ENCODE peak calls at places on chromosomes 2 and 18, in eight cellular contexts. C is activated naive CD4-positive, alpha-beta T cell treated with anti-CD3 and anti-CD28 coated beads for 36 hours; I is progenitor cell of endocrine pancreas; H is activated T-cell treated with anti-CD3 and anti-CD28 coated beads for 4 hours; B is fibroblast of the aortic adventitia; J is NCI-H2171 treated with DMSO at 0.1 percent for 48 hours; P is NCI-H226; S is hypothalamus. X is an unnamed sample.

GRCh38 chr2:30691091-30691947 is 115.9 kb downstream of the CAPN13 start:
- DNase-seq in C (no peak), I (no peak), H (no peak), B (no peak), J (no peak), P (no peak), S (no peak), X (no peak)

GRCh38 chr2:56892381-56892780 is 708.6 kb downstream of the CCDC85A start:
- DNase-seq in C (no peak), I (no peak), H (no peak), B (no peak), J (no peak), P (no peak), S (no peak), X (no peak)

GRCh38 chr2:233287871-233288270 is 19.7 kb upstream of the SAG start:
- DNase-seq in C (no peak), I (no peak), H (no peak), B (no peak), J (no peak), P (no peak), S (no peak), X (no peak)

GRCh38 chr18:47248610-47249343 is 2.7 kb downstream of the SKOR2 start:
- DNase-seq in C (no peak), I (no peak), H (no peak), B (no peak), J (no peak), P (no peak), S (no peak), X (no peak)

GRCh38 chr2:198873771-198874501 is 583.8 kb downstream of the SATB2 start:
- DNase-seq in C (no peak), I (no peak), H (no peak), B (peak; percentile 39), J (no peak), P (no peak), S (no peak), X (no peak)

GRCh38 chr2:208250401-208250800 is 4.5 kb downstream of the IDH1 start:
- DNase-seq in C (no peak), I (no peak), H (no peak), B (peak; percentile 59), J (no peak), P (no peak), S (no peak), X (no peak)

GRCh38 chr18:10938241-10938640 is 211.1 kb downstream of the PIEZO2 start:
- DNase-seq in C (no peak), I (no peak), H (no peak), B (no peak), J (no peak), P (no peak), S (no peak), X (no peak)

GRCh38 chr2:197675246-197675645 is at the start of gene RFTN2:
- DNase-seq in C (no peak), I (no peak), H (no peak), B (no peak), J (no peak), P (no peak), S (no peak), X (no peak)

GRCh38 chr2:97951155-97951670 is 44.5 kb downstream of the TMEM131 start:
- DNase-seq in C (peak; percentile 13), I (no peak), H (no peak), B (no peak), J (no peak), P (no peak), S (no peak), X (no peak)

GRCh38 chr18:73283788-73284187 is 416.0 kb upstream of the NETO1 start:
- DNase-seq in C (no peak), I (no peak), H (no peak), B (no peak), J (no peak), P (no peak), S (no peak), X (no peak)

GRCh38 chr2:226831266-226831665 is 4.6 kb upstream of the RHBDD1 start:
- DNase-seq in C (no peak), I (no peak), H (no peak), B (no peak), J (no peak), P (no peak), S (no peak), X (no peak)

GRCh38 chr2:240873805-240874714 is 5.4 kb downstream of the AGXT start:
- DNase-seq in C (no peak), I (peak; percentile 47), H (no peak), B (no peak), J (no peak), P (peak; percentile 14), S (no peak), X (no peak)